ENCODE peak calls at places on chromosomes 11 and 22, in nine cellular contexts. One of them, this sample, is unnamed.

GRCh38 chr11:6622261-6623171 is 3.3 kb upstream of the TPP1 start:
- DNase-seq in stimulated activated CD8-positive, alpha-beta memory T cell treated with anti-CD3 and anti-CD28 coated beads, Interleukin-12 subunit alpha, Interleukin-12 subunit beta, amount 100 ng/mL, for 4 hours: no peak
- DNase-seq in kidney tubule cell: peak; percentile 13
- DNase-seq in iPS DF 19.7: no peak
- DNase-seq in iris pigment epithelial cell: no peak
- DNase-seq in renal cortical epithelial cell: no peak
- DNase-seq in mucosa of gallbladder: no peak
- DNase-seq in neural crest cell: no peak
- DNase-seq in dermis blood vessel endothelial cell: peak; percentile 77
- DNase-seq in this sample: no peak

GRCh38 chr11:12817681-12818332 is 143.6 kb downstream of the TEAD1 start:
- DNase-seq in stimulated activated CD8-positive, alpha-beta memory T cell treated with anti-CD3 and anti-CD28 coated beads, Interleukin-12 subunit alpha, Interleukin-12 subunit beta, amount 100 ng/mL, for 4 hours: no peak
- DNase-seq in kidney tubule cell: no peak
- DNase-seq in iPS DF 19.7: no peak
- DNase-seq in iris pigment epithelial cell: no peak
- DNase-seq in renal cortical epithelial cell: no peak
- DNase-seq in mucosa of gallbladder: no peak
- DNase-seq in neural crest cell: no peak
- DNase-seq in dermis blood vessel endothelial cell: no peak
- DNase-seq in this sample: no peak

GRCh38 chr22:41504397-41504796 is 35.5 kb downstream of the ACO2 start:
- DNase-seq in stimulated activated CD8-positive, alpha-beta memory T cell treated with anti-CD3 and anti-CD28 coated beads, Interleukin-12 subunit alpha, Interleukin-12 subunit beta, amount 100 ng/mL, for 4 hours: no peak
- DNase-seq in kidney tubule cell: no peak
- DNase-seq in iPS DF 19.7: no peak
- DNase-seq in iris pigment epithelial cell: no peak
- DNase-seq in renal cortical epithelial cell: no peak
- DNase-seq in mucosa of gallbladder: no peak
- DNase-seq in neural crest cell: no peak
- DNase-seq in dermis blood vessel endothelial cell: no peak
- DNase-seq in this sample: no peak

GRCh38 chr11:46338988-46339666 is 8.1 kb upstream of the DGKZ start:
- DNase-seq in stimulated activated CD8-positive, alpha-beta memory T cell treated with anti-CD3 and anti-CD28 coated beads, Interleukin-12 subunit alpha, Interleukin-12 subunit beta, amount 100 ng/mL, for 4 hours: no peak
- DNase-seq in kidney tubule cell: no peak
- DNase-seq in iPS DF 19.7: peak; percentile 96
- DNase-seq in iris pigment epithelial cell: no peak
- DNase-seq in renal cortical epithelial cell: no peak
- DNase-seq in mucosa of gallbladder: no peak
- DNase-seq in neural crest cell: no peak
- DNase-seq in dermis blood vessel endothelial cell: no peak
- DNase-seq in this sample: no peak

GRCh38 chr11:1336836-1337646 is 27.6 kb upstream of the TOLLIP start:
- DNase-seq in stimulated activated CD8-positive, alpha-beta memory T cell treated with anti-CD3 and anti-CD28 coated beads, Interleukin-12 subunit alpha, Interleukin-12 subunit beta, amount 100 ng/mL, for 4 hours: peak; percentile 36
- DNase-seq in kidney tubule cell: no peak
- DNase-seq in iPS DF 19.7: no peak
- DNase-seq in iris pigment epithelial cell: peak; percentile 12
- DNase-seq in renal cortical epithelial cell: no peak
- DNase-seq in mucosa of gallbladder: no peak
- DNase-seq in neural crest cell: peak; percentile 37
- DNase-seq in dermis blood vessel endothelial cell: no peak
- DNase-seq in this sample: no peak

GRCh38 chr11:122983438-122984185 is 2.0 kb upstream of the BSX start:
- DNase-seq in stimulated activated CD8-positive, alpha-beta memory T cell treated with anti-CD3 and anti-CD28 coated beads, Interleukin-12 subunit alpha, Interleukin-12 subunit beta, amount 100 ng/mL, for 4 hours: no peak
- DNase-seq in kidney tubule cell: no peak
- DNase-seq in iPS DF 19.7: no peak
- DNase-seq in iris pigment epithelial cell: no peak
- DNase-seq in renal cortical epithelial cell: no peak
- DNase-seq in mucosa of gallbladder: no peak
- DNase-seq in neural crest cell: no peak
- DNase-seq in dermis blood vessel endothelial cell: no peak
- DNase-seq in this sample: no peak

GRCh38 chr22:26259510-26259909 is 90.2 kb downstream of the SEZ6L start:
- DNase-seq in stimulated activated CD8-positive, alpha-beta memory T cell treated with anti-CD3 and anti-CD28 coated beads, Interleukin-12 subunit alpha, Interleukin-12 subunit beta, amount 100 ng/mL, for 4 hours: no peak
- DNase-seq in kidney tubule cell: peak; percentile 23
- DNase-seq in iPS DF 19.7: peak; percentile 57
- DNase-seq in iris pigment epithelial cell: peak; percentile 3
- DNase-seq in renal cortical epithelial cell: peak; percentile 5
- DNase-seq in mucosa of gallbladder: peak; percentile 13
- DNase-seq in neural crest cell: peak; percentile 32
- DNase-seq in dermis blood vessel endothelial cell: peak; percentile 29
- DNase-seq in this sample: no peak

GRCh38 chr22:49715450-49715849 is 112.2 kb downstream of the BRD1 start:
- DNase-seq in stimulated activated CD8-positive, alpha-beta memory T cell treated with anti-CD3 and anti-CD28 coated beads, Interleukin-12 subunit alpha, Interleukin-12 subunit beta, amount 100 ng/mL, for 4 hours: no peak
- DNase-seq in kidney tubule cell: no peak
- DNase-seq in iPS DF 19.7: no peak
- DNase-seq in iris pigment epithelial cell: peak; percentile 9
- DNase-seq in renal cortical epithelial cell: no peak
- DNase-seq in mucosa of gallbladder: no peak
- DNase-seq in neural crest cell: no peak
- DNase-seq in dermis blood vessel endothelial cell: no peak
- DNase-seq in this sample: no peak

GRCh38 chr11:9922806-9923205 is 258.9 kb downstream of the SWAP70 start:
- DNase-seq in stimulated activated CD8-positive, alpha-beta memory T cell treated with anti-CD3 and anti-CD28 coated beads, Interleukin-12 subunit alpha, Interleukin-12 subunit beta, amount 100 ng/mL, for 4 hours: no peak
- DNase-seq in kidney tubule cell: peak; percentile 25
- DNase-seq in iPS DF 19.7: peak; percentile 92
- DNase-seq in iris pigment epithelial cell: no peak
- DNase-seq in renal cortical epithelial cell: peak; percentile 25
- DNase-seq in mucosa of gallbladder: no peak
- DNase-seq in neural crest cell: no peak
- DNase-seq in dermis blood vessel endothelial cell: peak; percentile 11
- DNase-seq in this sample: no peak

GRCh38 chr22:41320416-41321240 is 19.3 kb downstream of the ZC3H7B start:
- DNase-seq in stimulated activated CD8-positive, alpha-beta memory T cell treated with anti-CD3 and anti-CD28 coated beads, Interleukin-12 subunit alpha, Interleukin-12 subunit beta, amount 100 ng/mL, for 4 hours: no peak
- DNase-seq in kidney tubule cell: no peak
- DNase-seq in iPS DF 19.7: no peak
- DNase-seq in iris pigment epithelial cell: no peak
- DNase-seq in renal cortical epithelial cell: no peak
- DNase-seq in mucosa of gallbladder: no peak
- DNase-seq in neural crest cell: no peak
- DNase-seq in dermis blood vessel endothelial cell: no peak
- DNase-seq in this sample: no peak

GRCh38 chr11:111450480-111451320 is 61.5 kb downstream of the BTG4 start:
- DNase-seq in stimulated activated CD8-positive, alpha-beta memory T cell treated with anti-CD3 and anti-CD28 coated beads, Interleukin-12 subunit alpha, Interleukin-12 subunit beta, amount 100 ng/mL, for 4 hours: no peak
- DNase-seq in kidney tubule cell: peak; percentile 20
- DNase-seq in iPS DF 19.7: no peak
- DNase-seq in iris pigment epithelial cell: no peak
- DNase-seq in renal cortical epithelial cell: no peak
- DNase-seq in mucosa of gallbladder: no peak
- DNase-seq in neural crest cell: no peak
- DNase-seq in dermis blood vessel endothelial cell: no peak
- DNase-seq in this sample: no peak

GRCh38 chr11:29173660-29174062 is 843.2 kb downstream of the KCNA4 start:
- DNase-seq in stimulated activated CD8-positive, alpha-beta memory T cell treated with anti-CD3 and anti-CD28 coated beads, Interleukin-12 subunit alpha, Interleukin-12 subunit beta, amount 100 ng/mL, for 4 hours: no peak
- DNase-seq in kidney tubule cell: peak; percentile 74
- DNase-seq in iPS DF 19.7: no peak
- DNase-seq in iris pigment epithelial cell: peak; percentile 97
- DNase-seq in renal cortical epithelial cell: peak; percentile 60
- DNase-seq in mucosa of gallbladder: no peak
- DNase-seq in neural crest cell: no peak
- DNase-seq in dermis blood vessel endothelial cell: peak; percentile 25
- DNase-seq in this sample: no peak